ENCODE peak calls at places on chromosomes 4 and X, in nine cellular contexts. I is body of pancreas, K is left ventricle myocardium inferior, W is colonic mucosa, T is ovary, V is mesendoderm, G is transverse colon, D is neuronal stem cell, U is mammary epithelial cell. H is an unnamed sample. For H3K4me1 and H3K27me3, the result is how much of the 10 kb centered on the place peaks cover.

GRCh38 chr4:158079661-158080060 is 93.2 kb downstream of the GASK1B start:
- DNase-seq in I (no peak), K (no peak), W (no peak), T (no peak), V (no peak), G (no peak), D (no peak), U (no peak), H (no peak)

GRCh38 chr4:90025248-90025647 is 101.9 kb upstream of the CCSER1 start:
- DNase-seq in I (no peak), K (no peak), W (no peak), T (no peak), V (peak), G (no peak), D (no peak), U (peak), H (peak)

GRCh38 chr4:189921058-189921457 is 19.6 kb upstream of the FRG1 start:
- DNase-seq in I (no peak), K (no peak), W (no peak), T (no peak), V (no peak), G (no peak), D (no peak), U (no peak), H (no peak)

GRCh38 chrX:45722471-45722870 is 521.8 kb upstream of the DIPK2B start:
- DNase-seq in I (no peak), K (no peak), W (no peak), T (no peak), V (no peak), G (no peak), D (no peak), U (no peak), H (no peak)

GRCh38 chrX:65871671-65872311 is 168.1 kb downstream of the VSIG4 start:
- DNase-seq in I (no peak), K (no peak), W (peak), T (no peak), V (peak), G (peak), D (no peak), U (peak), H (no peak)

GRCh38 chr4:138269175-138269574 is 27.0 kb upstream of the SLC7A11 start:
- DNase-seq in I (no peak), K (no peak), W (no peak), T (no peak), V (no peak), G (no peak), D (no peak), U (no peak), H (no peak)

GRCh38 chr4:157810137-157810774 is 362.6 kb downstream of the GASK1B start:
- DNase-seq in I (no peak), K (no peak), W (no peak), T (no peak), V (no peak), G (no peak), D (no peak), U (peak), H (no peak)

GRCh38 chrX:51876441-51876840 is 17.0 kb upstream of the MAGED1 start:
- DNase-seq in I (no peak), K (no peak), W (no peak), T (no peak), V (no peak), G (no peak), D (no peak), U (no peak), H (peak)

GRCh38 chr4:78145622-78146021 is 88.5 kb downstream of the FRAS1 start:
- DNase-seq in I (no peak), K (no peak), W (no peak), T (no peak), V (peak), G (no peak), D (no peak), U (no peak), H (peak)

GRCh38 chr4:78150465-78150864 is 93.3 kb downstream of the FRAS1 start:
- DNase-seq in I (no peak), K (no peak), W (no peak), T (no peak), V (no peak), G (no peak), D (no peak), U (no peak), H (no peak)

GRCh38 chr4:78145005-78145404 is 87.9 kb downstream of the FRAS1 start:
- DNase-seq in I (no peak), K (no peak), W (no peak), T (no peak), V (peak), G (no peak), D (no peak), U (no peak), H (no peak)

GRCh38 chr4:78152795-78153194 is 95.7 kb downstream of the FRAS1 start:
- DNase-seq in I (no peak), K (no peak), W (peak), T (no peak), V (no peak), G (no peak), D (no peak), U (no peak), H (no peak)

DNA sequence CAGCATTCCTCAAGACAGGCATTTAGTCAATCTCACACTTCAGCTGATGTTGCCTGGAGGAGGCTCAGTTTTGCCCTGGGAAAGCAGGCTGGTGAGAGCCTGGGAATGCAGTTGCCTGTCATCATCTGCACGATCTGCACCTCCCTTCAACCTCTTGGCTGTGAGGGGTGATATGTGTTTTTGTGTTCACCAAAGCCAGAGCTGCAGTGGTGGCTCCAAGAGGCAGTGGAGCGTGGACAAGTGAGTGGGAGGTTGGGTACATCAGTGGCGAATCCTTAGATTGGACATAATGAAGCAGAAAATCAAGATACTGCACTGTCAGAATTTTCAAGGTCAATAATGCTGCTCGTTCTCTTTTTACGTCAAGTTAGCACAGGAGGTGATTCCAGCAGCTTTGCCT is 92.6 kb downstream of the FRAS1 start:
- DNase-seq in I (no peak), K (no peak), W (no peak), T (no peak), V (peak), G (no peak), D (no peak), U (no peak), H (no peak)
- H3K4me1 ChIP-seq in I (under half), K (under half), W (under half), T (under half), V (under half), G (under half), D (under half), U (under half), H (under half)

DNA sequence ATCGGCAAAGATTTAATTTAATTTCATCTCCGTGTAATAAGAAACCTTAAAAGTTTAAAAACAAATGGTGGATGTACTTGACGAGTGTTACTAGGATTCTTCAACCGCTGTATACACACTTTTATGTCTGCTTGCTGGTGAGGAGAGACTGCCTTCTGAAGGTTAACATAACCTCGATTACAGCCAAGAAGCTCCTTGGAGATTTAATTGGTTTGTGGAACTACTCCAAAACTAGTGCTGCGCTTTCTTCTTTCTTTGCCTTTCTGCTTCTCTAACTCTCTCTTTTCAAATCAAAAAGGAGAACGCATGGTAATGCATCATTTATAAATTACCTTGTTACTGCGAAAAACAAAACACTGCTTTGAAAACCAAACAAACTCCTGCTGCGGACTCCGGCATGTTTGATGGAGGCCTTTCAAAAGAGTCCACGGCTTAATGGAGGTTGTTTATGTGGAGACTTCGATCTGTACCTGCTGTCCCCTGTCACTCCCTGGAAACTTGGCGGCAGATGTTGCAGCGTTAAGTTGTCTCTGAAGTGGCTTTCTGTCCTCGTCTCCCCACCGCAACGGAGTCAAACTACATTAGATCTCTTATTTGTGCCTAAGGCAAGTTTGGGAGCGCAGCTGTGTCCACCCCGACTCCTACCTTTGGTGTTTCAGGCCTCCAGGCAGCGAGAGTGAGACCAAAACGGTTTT is 108.9 kb downstream of the ANTXR2 start:
- DNase-seq in I (no peak), K (no peak), W (no peak), T (no peak), V (no peak), G (no peak), D (peak), U (no peak), H (no peak)
- H3K27ac ChIP-seq in I (no peak), K (no peak), W (no peak), T (no peak), V (no peak), G (no peak), D (no peak), U (no peak), H (no peak)

GRCh38 chrX:25011589-25012432 is 4.0 kb downstream of the ARX start:
- DNase-seq in I (no peak), K (no peak), W (no peak), T (peak), V (no peak), G (no peak), D (no peak), U (no peak), H (no peak)
- H3K27me3 ChIP-seq in I (under half), K (half or more), W (half or more), T (under half), V (half or more), G (half or more), D (under half), U (under half), H (half or more)

GRCh38 chrX:150200361-150200760 is 162.8 kb upstream of the MAMLD1 start:
- DNase-seq in I (no peak), K (no peak), W (no peak), T (no peak), V (no peak), G (no peak), D (no peak), U (no peak), H (no peak)

GRCh38 chrX:150199803-150200202 is 163.3 kb upstream of the MAMLD1 start:
- DNase-seq in I (no peak), K (no peak), W (no peak), T (no peak), V (no peak), G (no peak), D (no peak), U (no peak), H (no peak)

GRCh38 chrX:150200820-150201287 is 162.3 kb upstream of the MAMLD1 start:
- DNase-seq in I (peak), K (no peak), W (no peak), T (no peak), V (peak), G (peak), D (no peak), U (peak), H (peak)

GRCh38 chrX:150198776-150199175 is 164.3 kb upstream of the MAMLD1 start:
- DNase-seq in I (no peak), K (no peak), W (no peak), T (no peak), V (no peak), G (no peak), D (no peak), U (peak), H (no peak)

GRCh38 chrX:150199181-150199580 is 163.9 kb upstream of the MAMLD1 start:
- DNase-seq in I (no peak), K (no peak), W (no peak), T (no peak), V (no peak), G (no peak), D (no peak), U (no peak), H (no peak)
- H3K4me1 ChIP-seq in I (under half), K (under half), W (under half), T (under half), V (under half), G (under half), D (under half), U (under half), H (under half)

GRCh38 chr4:147837854-147838253 is 106.0 kb downstream of the ARHGAP10 start:
- DNase-seq in I (no peak), K (no peak), W (no peak), T (no peak), V (no peak), G (no peak), D (no peak), U (no peak), H (no peak)
- H3K27ac ChIP-seq in I (no peak), K (peak), W (no peak), T (no peak), V (no peak), G (no peak), D (no peak), U (no peak), H (no peak)

GRCh38 chr4:8895295-8895694 is 23.7 kb upstream of the HMX1 start:
- DNase-seq in I (no peak), K (no peak), W (no peak), T (no peak), V (no peak), G (no peak), D (no peak), U (no peak), H (no peak)
- H3K27me3 ChIP-seq in I (under half), K (half or more), W (under half), T (under half), V (under half), G (half or more), D (under half), U (under half), H (half or more)

DNA sequence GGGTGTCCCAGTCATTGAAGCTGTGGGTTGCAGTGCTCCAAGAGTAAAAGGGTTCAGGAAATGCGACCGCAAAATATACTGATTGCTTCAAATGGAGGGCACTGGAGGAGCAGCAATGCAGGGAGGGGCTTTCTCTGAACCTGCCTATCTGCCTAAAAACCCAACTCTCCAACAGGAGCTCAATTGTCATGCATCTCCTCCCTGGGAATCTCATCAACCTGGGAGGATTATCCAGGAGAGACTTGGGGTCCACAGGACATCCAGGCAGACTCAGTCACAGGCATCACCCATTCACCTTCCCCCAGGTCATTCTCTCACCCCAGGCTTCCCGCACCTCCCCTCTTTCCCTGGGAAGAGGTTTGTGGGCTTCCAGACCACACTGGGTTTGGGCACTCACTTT is 38.2 kb upstream of the TLR3 start:
- DNase-seq in I (no peak), K (no peak), W (no peak), T (no peak), V (no peak), G (no peak), D (no peak), U (no peak), H (no peak)
- H3K4me1 ChIP-seq in I (under half), K (under half), W (under half), T (under half), V (under half), G (under half), D (under half), U (under half), H (under half)

GRCh38 chrX:85907316-85907715 is 140.0 kb downstream of the CHM start:
- DNase-seq in I (no peak), K (no peak), W (no peak), T (no peak), V (no peak), G (no peak), D (no peak), U (no peak), H (no peak)
- H3K27ac ChIP-seq in I (no peak), K (no peak), W (no peak), T (no peak), V (no peak), G (no peak), D (no peak), U (no peak), H (no peak)